ENCODE peak calls at places on chromosomes 7 and 10, in eight cellular contexts. H is endothelial cell of umbilical vein, Z is osteoblast, J is GM10248, C is tibial nerve, X is HL-60, R is GM12864, I is cardiac muscle cell. M is an unnamed sample.

GRCh38 chr7:128217030-128217805 is 23.9 kb upstream of the LEP start:
- DNase-seq in Z (peak; percentile 85), I (no peak), X (peak; percentile 92), J (no peak), R (no peak), H (no peak), C (no peak), M (no peak)

GRCh38 chr10:121648078-121648477 is 49.8 kb upstream of the FGFR2 start:
- DNase-seq in Z (no peak), H (no peak), X (no peak), J (no peak), I (no peak), C (no peak), R (no peak), M (no peak)

GRCh38 chr7:100211342-100211780 is 8.4 kb upstream of the PVRIG start:
- DNase-seq in I (no peak), C (no peak), H (no peak), J (peak; percentile 47), X (no peak), R (peak; percentile 67), Z (no peak), M (peak; percentile 49)

GRCh38 chr7:140433396-140433795 is 29.5 kb downstream of the RAB19 start:
- DNase-seq in I (no peak), R (no peak), H (no peak), J (no peak), X (no peak), Z (peak; percentile 76), C (no peak), M (no peak)

GRCh38 chr10:103040424-103040823 is 122.3 kb downstream of the CNNM2 start:
- DNase-seq in H (no peak), X (no peak), J (no peak), Z (peak; percentile 86), I (no peak), C (no peak), R (no peak), M (no peak)

GRCh38 chr7:155066417-155066950 is 3.6 kb upstream of the HTR5A start:
- DNase-seq in C (no peak), R (no peak), X (no peak), H (peak; percentile 40), J (no peak), Z (peak; percentile 94), I (no peak), M (no peak)

GRCh38 chr10:119541459-119542356 is 811 bp downstream of the RGS10 start:
- DNase-seq in R (no peak), J (peak; percentile 55), H (no peak), X (no peak), I (no peak), Z (peak; percentile 32), C (no peak), M (peak; percentile 58)

GRCh38 chr7:31098606-31099360 is 46.7 kb downstream of the ADCYAP1R1 start:
- DNase-seq in J (no peak), H (no peak), C (no peak), X (no peak), R (no peak), I (no peak), Z (no peak), M (no peak)

GRCh38 chr10:525565-526315 is 163.7 kb downstream of the DIP2C start:
- DNase-seq in I (no peak), R (no peak), C (no peak), H (no peak), J (no peak), X (no peak), Z (peak; percentile 87), M (no peak)

GRCh38 chr7:41708621-41709358 is 5.9 kb upstream of the INHBA start:
- DNase-seq in J (no peak), I (no peak), Z (no peak), R (no peak), C (no peak), X (no peak), H (no peak), M (no peak)

GRCh38 chr10:5589963-5590511 is 65.3 kb downstream of the CALML3 start:
- DNase-seq in C (no peak), H (peak; percentile 65), J (no peak), Z (peak; percentile 93), X (no peak), R (no peak), I (no peak), M (no peak)

GRCh38 chr10:58373446-58373834 is 11.8 kb upstream of the TFAM start:
- DNase-seq in X (no peak), Z (no peak), H (no peak), J (no peak), R (no peak), C (no peak), I (no peak), M (no peak)

GRCh38 chr10:13637894-13638293 is 51.1 kb downstream of the PRPF18 start:
- DNase-seq in J (no peak), Z (no peak), C (no peak), I (no peak), H (no peak), X (no peak), R (no peak), M (no peak)

GRCh38 chr10:89371987-89372386 is 5.9 kb upstream of the IFIT1B start:
- DNase-seq in X (no peak), J (no peak), I (no peak), C (no peak), H (no peak), R (no peak), Z (no peak), M (no peak)

GRCh38 chr10:74460812-74461211 is 309.8 kb downstream of the ADK start:
- DNase-seq in C (no peak), I (no peak), H (peak; percentile 66), Z (peak; percentile 25), J (no peak), R (no peak), X (no peak), M (peak; percentile 3)

GRCh38 chr10:33333260-33334169 is 952 bp downstream of the NRP1 start:
- DNase-seq in C (no peak), I (no peak), Z (no peak), R (peak; percentile 0), X (peak; percentile 74), J (peak; percentile 22), H (peak; percentile 55), M (peak; percentile 47)

GRCh38 chr7:16644157-16644556 is 1.4 kb downstream of the ANKMY2 start:
- DNase-seq in J (no peak), C (no peak), R (no peak), Z (peak; percentile 56), X (no peak), H (no peak), I (no peak), M (no peak)

GRCh38 chr7:92100523-92100922 is 33.8 kb downstream of the CYP51A1 start:
- DNase-seq in C (no peak), X (no peak), Z (no peak), J (no peak), I (no peak), R (no peak), H (no peak), M (no peak)

GRCh38 chr7:129902788-129903422 is 49.9 kb downstream of the UBE2H start:
- DNase-seq in J (no peak), Z (no peak), H (no peak), I (no peak), R (no peak), C (no peak), X (no peak), M (no peak)

GRCh38 chr7:19772323-19772722 is 1.1 kb downstream of the TMEM196 start:
- DNase-seq in I (peak; percentile 1), C (no peak), J (no peak), H (no peak), R (no peak), Z (no peak), X (no peak), M (no peak)

DNA sequence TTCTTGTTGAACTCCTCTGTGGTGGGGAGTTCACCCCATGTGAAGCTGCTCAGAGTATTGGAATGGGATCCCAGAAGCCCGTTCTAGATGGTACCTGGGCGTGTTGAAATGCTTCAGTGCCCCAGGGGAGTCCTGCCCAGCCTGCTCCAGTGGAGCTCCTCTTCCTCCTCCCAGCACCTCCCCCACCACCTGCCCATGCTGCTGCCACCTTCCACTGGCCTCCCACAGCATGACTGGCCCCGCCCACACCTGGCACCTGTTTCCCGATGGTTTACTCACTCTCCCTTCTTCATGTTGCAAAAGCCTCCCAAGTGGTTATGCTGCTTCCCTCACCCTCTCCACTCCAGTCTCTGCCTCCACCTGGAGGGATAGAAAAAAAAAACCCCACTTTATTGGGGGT is 32.2 kb upstream of the PCBD1 start:
- DNase-seq in R (no peak), H (no peak), X (no peak), Z (no peak), C (no peak), J (no peak), I (no peak), M (no peak)
- TF ChIP-seq CTCF in R (no peak), H (no peak), X (no peak), Z (no peak), C (no peak), J (no peak), I (no peak), M (no peak)

DNA sequence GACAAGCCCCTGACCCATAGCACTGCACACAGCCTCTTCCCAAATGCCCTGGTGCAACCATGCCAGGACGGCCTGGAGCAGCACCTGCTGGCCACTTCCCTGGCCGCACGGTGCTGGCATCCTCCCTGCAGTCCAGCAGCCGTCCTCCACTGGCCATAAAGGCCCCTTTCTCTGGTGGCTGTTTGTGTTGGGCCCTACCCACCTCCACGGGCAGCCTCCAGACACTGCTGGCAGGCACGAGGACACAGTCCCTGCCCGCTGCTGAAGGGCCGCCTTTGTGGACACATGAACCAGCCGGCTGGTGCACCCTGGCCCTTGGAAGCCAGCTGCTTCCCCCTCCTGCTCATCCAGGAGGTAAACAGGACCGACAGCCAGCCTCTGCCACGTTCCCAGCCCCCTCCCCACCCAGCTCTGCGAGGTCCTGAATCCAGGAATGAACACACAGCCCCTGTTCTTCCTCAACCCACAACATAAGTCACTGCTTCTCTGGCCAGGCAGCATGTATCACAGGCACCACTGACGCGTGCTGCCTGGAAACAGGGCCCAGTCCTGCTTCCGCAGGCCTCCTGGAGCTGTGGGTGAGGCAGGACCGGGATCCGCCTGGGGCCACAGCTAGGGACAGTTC is 43.8 kb downstream of the SPOCK2 start:
- DNase-seq in J (no peak), C (no peak), I (no peak), R (no peak), H (peak; percentile 52), X (no peak), Z (peak; percentile 26), M (no peak)
- TF ChIP-seq CTCF in J (no peak), C (peak; percentile 79), I (peak; percentile 30), R (no peak), H (peak; percentile 34), X (no peak), Z (peak; percentile 31), M (no peak)

DNA sequence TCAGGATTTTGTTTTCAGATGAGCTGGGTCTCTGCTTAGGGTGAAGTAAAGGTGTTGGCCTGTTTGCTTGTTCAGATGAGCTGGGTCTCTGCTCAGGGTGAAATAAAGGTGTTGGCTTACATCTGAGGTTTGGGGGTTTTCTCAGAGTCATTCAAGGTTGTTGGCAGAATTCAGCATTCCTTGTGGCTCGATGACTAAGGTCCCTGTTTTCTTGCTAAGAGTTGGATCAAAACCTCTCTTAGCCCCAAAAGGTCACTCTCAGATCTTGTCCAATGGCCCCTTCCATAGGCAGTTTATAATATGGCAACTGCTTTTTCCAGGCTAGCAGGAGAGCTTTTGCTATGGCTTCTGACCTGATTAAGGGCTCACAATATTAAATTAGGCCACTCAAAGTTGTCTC is 106.6 kb downstream of the ADAM22 start:
- DNase-seq in H (no peak), Z (peak; percentile 15), I (no peak), R (no peak), C (no peak), X (no peak), J (no peak), M (no peak)
- TF ChIP-seq CTCF in H (no peak), Z (no peak), I (no peak), R (no peak), C (no peak), X (no peak), J (no peak), M (no peak)

GRCh38 chr10:51063659-51064535 is 10.4 kb upstream of the PRKG1 start:
- DNase-seq in R (no peak), X (no peak), J (no peak), C (no peak), H (peak; percentile 62), Z (peak; percentile 3), I (peak; percentile 44), M (no peak)
- TF ChIP-seq CTCF in R (no peak), X (peak; percentile 11), J (peak; percentile 19), C (peak; percentile 54), H (peak; percentile 41), Z (peak; percentile 66), I (peak; percentile 60), M (peak; percentile 24)